ENCODE peak calls at places on chromosomes 1 and 21, in six cellular contexts. One of them, this sample, is unnamed.
A peak's percentile ranks its signal among the peaks of the same experiment; 100 is the strongest.

GRCh38 chr1:54864460-54865208 is 22.4 kb downstream of the DHCR24 start:
- DNase-seq in progenitor cell of endocrine pancreas: no peak
- DNase-seq in NB4: no peak
- DNase-seq in kidney: no peak
- DNase-seq in GM23338: no peak
- DNase-seq in thoracic aorta: no peak
- DNase-seq in this sample: no peak

GRCh38 chr1:20614130-20614579 is 19.1 kb upstream of the PINK1 start:
- DNase-seq in progenitor cell of endocrine pancreas: no peak
- DNase-seq in GM23338: no peak
- DNase-seq in NB4: no peak
- DNase-seq in kidney: no peak
- DNase-seq in thoracic aorta: no peak
- DNase-seq in this sample: no peak

GRCh38 chr21:45593162-45594022 is 50.1 kb upstream of the PCBP3 start:
- DNase-seq in GM23338: no peak
- DNase-seq in NB4: no peak
- DNase-seq in thoracic aorta: no peak
- DNase-seq in progenitor cell of endocrine pancreas: no peak
- DNase-seq in kidney: peak; percentile 52
- DNase-seq in this sample: no peak

GRCh38 chr1:90963651-90964050 is 58.2 kb downstream of the ZNF644 start:
- DNase-seq in progenitor cell of endocrine pancreas: no peak
- DNase-seq in GM23338: no peak
- DNase-seq in NB4: no peak
- DNase-seq in kidney: no peak
- DNase-seq in thoracic aorta: no peak
- DNase-seq in this sample: no peak

GRCh38 chr1:198780376-198780775 is 141.5 kb downstream of the PTPRC start:
- DNase-seq in kidney: no peak
- DNase-seq in thoracic aorta: no peak
- DNase-seq in NB4: no peak
- DNase-seq in GM23338: no peak
- DNase-seq in progenitor cell of endocrine pancreas: no peak
- DNase-seq in this sample: no peak

GRCh38 chr1:116826818-116827606 is 72.8 kb downstream of the CD2 start:
- DNase-seq in GM23338: no peak
- DNase-seq in kidney: no peak
- DNase-seq in thoracic aorta: no peak
- DNase-seq in progenitor cell of endocrine pancreas: no peak
- DNase-seq in NB4: peak; percentile 89
- DNase-seq in this sample: no peak

GRCh38 chr1:7826363-7826762 is 26.5 kb downstream of the UTS2 start:
- DNase-seq in progenitor cell of endocrine pancreas: no peak
- DNase-seq in kidney: no peak
- DNase-seq in NB4: peak; percentile 52
- DNase-seq in GM23338: no peak
- DNase-seq in thoracic aorta: no peak
- DNase-seq in this sample: no peak

GRCh38 chr1:108559215-108560142 is at the start of gene EEIG2:
- DNase-seq in kidney: peak; percentile 94
- DNase-seq in GM23338: peak; percentile 94
- DNase-seq in thoracic aorta: peak; percentile 16
- DNase-seq in progenitor cell of endocrine pancreas: peak; percentile 91
- DNase-seq in NB4: peak; percentile 92
- DNase-seq in this sample: peak; percentile 90

GRCh38 chr1:225899044-225899925 is 10.3 kb upstream of the LEFTY1 start:
- DNase-seq in kidney: no peak
- DNase-seq in thoracic aorta: no peak
- DNase-seq in GM23338: peak; percentile 95
- DNase-seq in NB4: no peak
- DNase-seq in progenitor cell of endocrine pancreas: no peak
- DNase-seq in this sample: no peak

GRCh38 chr1:89952021-89952995 is 42.6 kb upstream of the ZNF326 start:
- DNase-seq in GM23338: peak; percentile 51
- DNase-seq in progenitor cell of endocrine pancreas: no peak
- DNase-seq in thoracic aorta: no peak
- DNase-seq in NB4: no peak
- DNase-seq in kidney: no peak
- DNase-seq in this sample: no peak

GRCh38 chr1:92784051-92784638 is 763 bp downstream of the EVI5 start:
- DNase-seq in kidney: no peak
- DNase-seq in progenitor cell of endocrine pancreas: no peak
- DNase-seq in thoracic aorta: no peak
- DNase-seq in NB4: peak; percentile 51
- DNase-seq in GM23338: peak; percentile 28
- DNase-seq in this sample: peak; percentile 21

GRCh38 chr1:230222678-230223077 is 155.6 kb downstream of the GALNT2 start:
- DNase-seq in GM23338: no peak
- DNase-seq in kidney: no peak
- DNase-seq in thoracic aorta: no peak
- DNase-seq in NB4: no peak
- DNase-seq in progenitor cell of endocrine pancreas: no peak
- DNase-seq in this sample: no peak

GRCh38 chr1:161398900-161399256 is 31.2 kb upstream of the CFAP126 start:
- DNase-seq in kidney: no peak
- DNase-seq in progenitor cell of endocrine pancreas: no peak
- DNase-seq in thoracic aorta: no peak
- DNase-seq in NB4: no peak
- DNase-seq in GM23338: no peak
- DNase-seq in this sample: no peak

GRCh38 chr1:154809436-154810413 is 60.4 kb downstream of the KCNN3 start:
- DNase-seq in GM23338: no peak
- DNase-seq in NB4: peak; percentile 25
- DNase-seq in thoracic aorta: no peak
- DNase-seq in progenitor cell of endocrine pancreas: no peak
- DNase-seq in kidney: no peak
- DNase-seq in this sample: no peak

GRCh38 chr1:167499106-167499505 is 19.2 kb downstream of the CD247 start:
- DNase-seq in GM23338: no peak
- DNase-seq in progenitor cell of endocrine pancreas: no peak
- DNase-seq in NB4: no peak
- DNase-seq in thoracic aorta: no peak
- DNase-seq in kidney: no peak
- DNase-seq in this sample: no peak

GRCh38 chr21:45167796-45168222 is 93.4 kb downstream of the ADARB1 start:
- DNase-seq in GM23338: no peak
- DNase-seq in progenitor cell of endocrine pancreas: no peak
- DNase-seq in NB4: no peak
- DNase-seq in thoracic aorta: no peak
- DNase-seq in kidney: no peak
- DNase-seq in this sample: no peak

GRCh38 chr1:155277896-155278688 is 829 bp downstream of the HCN3 start:
- DNase-seq in NB4: peak; percentile 59
- DNase-seq in thoracic aorta: no peak
- DNase-seq in kidney: peak; percentile 88
- DNase-seq in progenitor cell of endocrine pancreas: peak; percentile 81
- DNase-seq in GM23338: peak; percentile 99
- DNase-seq in this sample: peak; percentile 66

GRCh38 chr1:160239582-160240299 is 22.6 kb downstream of the DCAF8 start:
- DNase-seq in GM23338: no peak
- DNase-seq in NB4: no peak
- DNase-seq in progenitor cell of endocrine pancreas: no peak
- DNase-seq in kidney: no peak
- DNase-seq in thoracic aorta: no peak
- DNase-seq in this sample: no peak

GRCh38 chr1:62068978-62069377 is 125.7 kb upstream of the L1TD1 start:
- DNase-seq in thoracic aorta: no peak
- DNase-seq in NB4: no peak
- DNase-seq in kidney: no peak
- DNase-seq in progenitor cell of endocrine pancreas: no peak
- DNase-seq in GM23338: no peak
- DNase-seq in this sample: no peak

GRCh38 chr1:156750932-156751723 is at the start of gene HDGF:
- DNase-seq in NB4: peak; percentile 74
- DNase-seq in kidney: peak; percentile 91
- DNase-seq in GM23338: peak; percentile 73
- DNase-seq in thoracic aorta: no peak
- DNase-seq in progenitor cell of endocrine pancreas: peak; percentile 52
- DNase-seq in this sample: peak; percentile 58

DNA sequence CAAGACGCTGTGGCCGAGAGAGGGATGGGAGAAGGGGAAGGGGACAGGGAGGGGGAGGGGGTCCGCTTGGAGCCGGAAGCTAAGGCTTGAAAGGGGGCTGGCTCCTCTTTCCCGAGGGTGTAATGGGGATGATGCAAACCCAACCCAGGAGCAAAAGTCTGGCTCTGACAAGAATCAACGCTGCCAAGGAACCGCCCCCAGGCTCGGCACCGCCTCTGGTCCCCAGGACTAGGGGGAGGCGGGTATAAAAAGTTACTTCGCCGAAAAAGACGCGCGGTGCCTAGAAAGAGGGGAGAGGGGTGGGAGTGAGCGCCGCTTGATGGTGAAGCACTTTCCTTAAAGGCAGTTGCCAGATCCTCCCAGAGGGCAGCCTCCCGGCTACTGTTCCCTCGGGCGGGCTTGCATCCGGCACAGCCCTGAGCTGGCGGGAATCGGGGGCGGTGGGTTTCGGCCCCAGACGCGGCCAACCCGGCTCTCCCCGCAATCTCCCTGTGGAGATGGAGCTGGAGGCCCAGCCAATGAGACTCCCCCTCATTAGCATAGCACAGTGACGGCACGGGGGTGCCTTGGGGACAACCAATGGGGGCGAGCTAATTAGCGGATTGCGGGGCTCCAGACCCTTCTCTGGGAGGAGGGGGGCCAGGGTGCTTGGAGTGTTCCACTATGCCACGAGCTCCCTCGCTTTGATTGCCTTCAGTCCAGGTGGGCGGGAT is at the start of gene KCNT2:
- DNase-seq in kidney: peak; percentile 85
- DNase-seq in NB4: no peak
- DNase-seq in thoracic aorta: no peak
- DNase-seq in GM23338: peak; percentile 99
- DNase-seq in progenitor cell of endocrine pancreas: peak; percentile 83
- DNase-seq in this sample: no peak
- TF ChIP-seq CTCF in kidney: no peak
- TF ChIP-seq CTCF in NB4: no peak
- TF ChIP-seq CTCF in thoracic aorta: no peak
- TF ChIP-seq CTCF in GM23338: no peak
- TF ChIP-seq CTCF in progenitor cell of endocrine pancreas: no peak
- TF ChIP-seq CTCF in this sample: no peak

GRCh38 chr1:165871311-165872067 is 44.1 kb downstream of the UCK2 start:
- DNase-seq in GM23338: peak; percentile 75
- DNase-seq in thoracic aorta: no peak
- DNase-seq in kidney: no peak
- DNase-seq in progenitor cell of endocrine pancreas: no peak
- DNase-seq in NB4: peak; percentile 97
- DNase-seq in this sample: no peak

GRCh38 chr1:165865941-165866340 is 38.5 kb downstream of the UCK2 start:
- DNase-seq in thoracic aorta: no peak
- DNase-seq in NB4: no peak
- DNase-seq in kidney: no peak
- DNase-seq in GM23338: no peak
- DNase-seq in progenitor cell of endocrine pancreas: no peak
- DNase-seq in this sample: no peak

GRCh38 chr1:165873481-165873880 is 46.1 kb downstream of the UCK2 start:
- DNase-seq in kidney: no peak
- DNase-seq in NB4: no peak
- DNase-seq in progenitor cell of endocrine pancreas: no peak
- DNase-seq in GM23338: no peak
- DNase-seq in thoracic aorta: no peak
- DNase-seq in this sample: no peak

GRCh38 chr1:165874643-165875042 is 47.2 kb downstream of the UCK2 start:
- DNase-seq in NB4: no peak
- DNase-seq in progenitor cell of endocrine pancreas: no peak
- DNase-seq in kidney: no peak
- DNase-seq in GM23338: no peak
- DNase-seq in thoracic aorta: no peak
- DNase-seq in this sample: no peak

DNA sequence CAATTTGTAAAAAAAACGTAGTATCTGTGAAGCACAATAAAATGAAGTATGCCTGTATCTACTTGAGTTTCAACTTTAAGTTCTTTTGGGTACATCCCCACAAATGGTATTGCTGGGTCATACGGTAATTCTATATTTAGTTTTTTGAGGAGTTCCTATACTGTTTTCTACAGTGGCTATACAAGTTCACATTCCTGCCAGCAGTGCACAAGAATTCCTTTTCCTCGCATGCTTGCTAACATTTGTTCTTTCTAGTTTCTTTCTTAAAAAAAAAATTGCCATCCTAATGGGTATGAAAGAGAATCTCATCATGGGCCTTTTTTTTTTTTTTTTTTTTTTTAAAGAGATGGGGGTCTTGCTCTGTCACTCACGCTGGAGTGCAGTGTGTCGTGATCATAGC is 41.9 kb downstream of the UCK2 start:
- DNase-seq in NB4: no peak
- DNase-seq in thoracic aorta: no peak
- DNase-seq in kidney: no peak
- DNase-seq in GM23338: peak; percentile 27
- DNase-seq in progenitor cell of endocrine pancreas: no peak
- DNase-seq in this sample: no peak
- TF ChIP-seq CTCF in NB4: no peak
- TF ChIP-seq CTCF in thoracic aorta: no peak
- TF ChIP-seq CTCF in kidney: no peak
- TF ChIP-seq CTCF in GM23338: no peak
- TF ChIP-seq CTCF in progenitor cell of endocrine pancreas: peak; percentile 30
- TF ChIP-seq CTCF in this sample: no peak

GRCh38 chr1:47624531-47624930 is 186.7 kb downstream of the FOXD2 start:
- DNase-seq in thoracic aorta: no peak
- DNase-seq in GM23338: peak; percentile 74
- DNase-seq in NB4: no peak
- DNase-seq in progenitor cell of endocrine pancreas: peak; percentile 28
- DNase-seq in kidney: no peak
- DNase-seq in this sample: no peak
- TF ChIP-seq CTCF in thoracic aorta: no peak
- TF ChIP-seq CTCF in GM23338: peak; percentile 64
- TF ChIP-seq CTCF in NB4: no peak
- TF ChIP-seq CTCF in progenitor cell of endocrine pancreas: peak; percentile 64
- TF ChIP-seq CTCF in kidney: peak; percentile 42
- TF ChIP-seq CTCF in this sample: no peak

DNA sequence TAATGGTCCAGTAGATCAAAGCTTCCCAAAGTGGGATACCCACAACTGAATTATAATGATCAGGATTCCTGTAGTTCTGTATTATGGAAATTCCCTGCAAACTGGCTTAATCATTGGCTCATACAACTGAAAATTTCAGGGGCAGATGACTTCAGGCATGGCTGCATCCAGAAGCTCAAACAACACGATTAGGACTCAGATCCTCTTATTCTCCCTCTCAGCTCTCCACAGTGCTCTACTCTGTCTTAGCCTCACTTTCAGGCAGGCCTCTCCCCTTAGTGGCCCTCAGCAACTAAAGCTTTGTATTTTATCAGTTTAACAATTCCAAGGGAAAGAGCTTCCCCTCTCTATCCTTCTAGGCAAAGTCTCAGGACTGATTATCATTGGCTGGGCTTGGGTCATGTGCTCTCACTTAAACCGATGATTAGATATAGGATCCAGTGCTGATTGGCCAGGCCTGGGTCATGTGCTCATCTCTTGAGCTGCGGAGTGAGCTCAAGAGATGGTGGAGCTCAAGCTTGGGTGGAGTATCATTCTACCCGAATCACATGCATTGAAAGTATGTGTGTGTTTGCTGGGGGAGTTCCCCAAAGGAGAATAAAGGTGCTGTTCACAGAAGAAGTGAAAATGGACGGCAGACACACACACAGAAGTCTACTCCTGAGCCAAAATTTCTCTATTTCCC is 57.9 kb upstream of the RUNX3 start:
- DNase-seq in progenitor cell of endocrine pancreas: no peak
- DNase-seq in kidney: no peak
- DNase-seq in thoracic aorta: no peak
- DNase-seq in NB4: no peak
- DNase-seq in GM23338: no peak
- DNase-seq in this sample: no peak
- TF ChIP-seq CTCF in progenitor cell of endocrine pancreas: no peak
- TF ChIP-seq CTCF in kidney: no peak
- TF ChIP-seq CTCF in thoracic aorta: no peak
- TF ChIP-seq CTCF in NB4: no peak
- TF ChIP-seq CTCF in GM23338: no peak
- TF ChIP-seq CTCF in this sample: no peak